ENCODE peak calls at places on chromosome 3, in ten cellular contexts. E is RPMI8226; W is Caki2; Y is aorta; H is stimulated activated CD8-positive, alpha-beta memory T cell treated with anti-CD3 and anti-CD28 coated beads, Interleukin-2, amount 100 ng/mL, for 48 hours; X is substantia nigra; D is WTC11; G is fibroblast of the conjunctiva; F is RCC 7860; L is stomach. Z is an unnamed sample.
A peak's percentile ranks its signal among the peaks of the same experiment; 100 is the strongest.

GRCh38 chr3:190369701-190370295 is 18.2 kb upstream of the CLDN16 start:
- DNase-seq in X (no peak), G (no peak), D (no peak), F (no peak), H (no peak), Y (no peak), E (no peak), W (no peak), L (no peak), Z (no peak)

GRCh38 chr3:56956906-56957305 is 103.6 kb upstream of the SPATA12 start:
- DNase-seq in Y (no peak), F (no peak), W (no peak), L (no peak), E (no peak), H (no peak), D (no peak), G (no peak), X (no peak), Z (no peak)

GRCh38 chr3:124962403-124962940 is 27.9 kb upstream of the MUC13 start:
- DNase-seq in G (no peak), H (no peak), D (no peak), X (no peak), Y (no peak), W (no peak), F (no peak), E (no peak), L (no peak), Z (no peak)

GRCh38 chr3:41352526-41352925 is 153.2 kb downstream of the CTNNB1 start:
- DNase-seq in W (no peak), F (no peak), H (no peak), Y (no peak), X (no peak), D (no peak), G (no peak), L (no peak), E (no peak), Z (no peak)

GRCh38 chr3:71560665-71561064 is 22.9 kb downstream of the FOXP1 start:
- DNase-seq in Y (no peak), L (no peak), W (no peak), F (peak; percentile 89), G (no peak), E (no peak), X (no peak), D (no peak), H (no peak), Z (no peak)

GRCh38 chr3:159844383-159844730 is 144.3 kb upstream of the IL12A start:
- DNase-seq in F (no peak), H (no peak), W (no peak), L (no peak), X (no peak), D (no peak), Y (no peak), E (no peak), G (no peak), Z (no peak)

GRCh38 chr3:56323986-56324420 is 144.3 kb downstream of the ERC2 start:
- DNase-seq in E (no peak), H (no peak), W (peak; percentile 4), Y (no peak), D (no peak), L (no peak), X (no peak), G (no peak), F (peak; percentile 18), Z (peak; percentile 80)

GRCh38 chr3:150972379-150972985 is at the start of gene CLRN1:
- DNase-seq in W (no peak), H (no peak), G (no peak), Y (no peak), X (no peak), E (no peak), F (no peak), D (no peak), L (no peak), Z (no peak)

GRCh38 chr3:133843634-133844033 is 38.0 kb downstream of the SRPRB start:
- DNase-seq in W (peak; percentile 14), D (no peak), Y (no peak), G (no peak), L (no peak), H (no peak), X (no peak), F (peak; percentile 35), E (no peak), Z (peak; percentile 75)

GRCh38 chr3:47512416-47513124 is 942 bp downstream of the ELP6 start:
- DNase-seq in L (no peak), E (peak; percentile 29), F (no peak), X (no peak), W (peak; percentile 36), G (no peak), H (no peak), D (no peak), Y (peak; percentile 78), Z (no peak)